ENCODE peak calls at places on chromosomes 5 and 9, in five cellular contexts. B is C1 segment of cervical spinal cord; X is A172; N is stimulated activated naive B cell treated with anti-CD40 and anti-IgM and Interleukin-4, amounts not matched to agents 10 μg/mL and 1 μg/mL and 100 μg/mL, for 72 hours; V is heart left ventricle. M is an unnamed sample.

GRCh38 chr5:163915481-163915961 is 410.1 kb downstream of the MAT2B start:
- DNase-seq in B (no peak), X (no peak), N (peak; percentile 18), V (no peak), M (no peak)

GRCh38 chr5:145981612-145982571 is 45.5 kb downstream of the SH3RF2 start:
- DNase-seq in B (no peak), X (no peak), N (no peak), V (no peak), M (no peak)

GRCh38 chr5:64513492-64513891 is 7.7 kb downstream of the RGS7BP start:
- DNase-seq in B (no peak), X (no peak), N (no peak), V (no peak), M (no peak)

GRCh38 chr5:74243634-74244033 is 396.9 kb downstream of the ENC1 start:
- DNase-seq in B (no peak), X (no peak), N (no peak), V (no peak), M (no peak)

GRCh38 chr5:95733100-95733499 is 2.0 kb downstream of the RHOBTB3 start:
- DNase-seq in B (no peak), X (no peak), N (no peak), V (no peak), M (no peak)

GRCh38 chr9:89563511-89564256 is 41.1 kb upstream of the GADD45G start:
- DNase-seq in B (no peak), X (no peak), N (no peak), V (no peak), M (no peak)

GRCh38 chr5:177163500-177163899 is 29.9 kb downstream of the NSD1 start:
- DNase-seq in B (no peak), X (no peak), N (no peak), V (no peak), M (no peak)

GRCh38 chr9:129761293-129761900 is 8.6 kb upstream of the PTGES start:
- DNase-seq in B (no peak), X (peak; percentile 21), N (no peak), V (peak; percentile 63), M (no peak)

GRCh38 chr5:37786855-37787254 is 53.0 kb downstream of the GDNF start:
- DNase-seq in B (no peak), X (peak; percentile 61), N (no peak), V (no peak), M (no peak)

GRCh38 chr5:14035859-14036440 is 91.5 kb upstream of the DNAH5 start:
- DNase-seq in B (no peak), X (peak; percentile 100), N (no peak), V (peak; percentile 31), M (no peak)

GRCh38 chr5:53330491-53330890 is 149.9 kb upstream of the FST start:
- DNase-seq in B (no peak), X (no peak), N (no peak), V (no peak), M (no peak)

GRCh38 chr5:134139377-134139851 is 24.9 kb downstream of the TCF7 start:
- DNase-seq in B (no peak), X (no peak), N (no peak), V (no peak), M (no peak)

GRCh38 chr5:54171645-54172384 is 138.6 kb downstream of the ARL15 start:
- DNase-seq in B (no peak), X (peak; percentile 32), N (no peak), V (no peak), M (no peak)

GRCh38 chr9:133876144-133876543 is 116.0 kb downstream of the VAV2 start:
- DNase-seq in B (no peak), X (peak; percentile 22), N (no peak), V (no peak), M (no peak)

GRCh38 chr9:5587024-5587423 is 41.9 kb upstream of the RIC1 start:
- DNase-seq in B (no peak), X (peak; percentile 35), N (peak; percentile 35), V (no peak), M (no peak)

GRCh38 chr5:53874409-53874808 is 314.0 kb downstream of the NDUFS4 start:
- DNase-seq in B (no peak), X (no peak), N (no peak), V (no peak), M (no peak)

GRCh38 chr9:129141066-129142041 is 30.1 kb downstream of the PTPA start:
- DNase-seq in B (no peak), X (peak; percentile 71), N (peak; percentile 35), V (peak; percentile 90), M (peak; percentile 54)

GRCh38 chr9:98096091-98096490 is 22.9 kb downstream of the TRIM14 start:
- DNase-seq in B (no peak), X (no peak), N (no peak), V (no peak), M (no peak)

GRCh38 chr5:177509361-177509951 is at the start of gene DOK3:
- DNase-seq in B (no peak), X (no peak), N (peak; percentile 46), V (no peak), M (no peak)

GRCh38 chr9:84781431-84781830 is 111.9 kb downstream of the NTRK2 start:
- DNase-seq in B (no peak), X (no peak), N (no peak), V (no peak), M (peak; percentile 38)

GRCh38 chr9:121975801-121976277 is 117.3 kb downstream of the TTLL11 start:
- DNase-seq in B (no peak), X (no peak), N (no peak), V (no peak), M (no peak)

GRCh38 chr9:110199643-110200042 is 8.3 kb downstream of the C9orf152 start:
- DNase-seq in B (no peak), X (no peak), N (no peak), V (no peak), M (no peak)

GRCh38 chr5:119596046-119596445 is 33.3 kb upstream of the FAM170A start:
- DNase-seq in B (no peak), X (no peak), N (no peak), V (no peak), M (no peak)

GRCh38 chr5:159184858-159185381 is 24.4 kb downstream of the RNF145 start:
- DNase-seq in B (no peak), X (peak; percentile 71), N (peak; percentile 21), V (no peak), M (no peak)

GRCh38 chr5:27494845-27495244 is 456.5 kb upstream of the CDH9 start:
- DNase-seq in B (no peak), X (peak; percentile 73), N (no peak), V (no peak), M (no peak)

GRCh38 chr9:123568691-123569342 is 212.8 kb downstream of the CRB2 start:
- DNase-seq in B (no peak), X (peak; percentile 30), N (no peak), V (no peak), M (no peak)

GRCh38 chr5:54217826-54218503 is 92.4 kb downstream of the ARL15 start:
- DNase-seq in B (no peak), X (peak; percentile 71), N (peak; percentile 6), V (peak; percentile 32), M (peak; percentile 79)

GRCh38 chr5:141870871-141871270 is 7.3 kb downstream of the PCDH1 start:
- DNase-seq in B (no peak), X (peak; percentile 44), N (no peak), V (no peak), M (no peak)

GRCh38 chr5:78320461-78320860 is 26.0 kb upstream of the AP3B1 start:
- DNase-seq in B (no peak), X (no peak), N (no peak), V (no peak), M (peak; percentile 9)

GRCh38 chr9:114777841-114778240 is 28.0 kb downstream of the TNFSF15 start:
- DNase-seq in B (no peak), X (no peak), N (no peak), V (no peak), M (no peak)

GRCh38 chr5:113118765-113119164 is 142.2 kb downstream of the DCP2 start:
- DNase-seq in B (no peak), X (no peak), N (no peak), V (no peak), M (no peak)

GRCh38 chr5:81303563-81303962 is 2.2 kb downstream of the ZCCHC9 start:
- DNase-seq in B (no peak), X (peak; percentile 34), N (no peak), V (no peak), M (no peak)

GRCh38 chr9:114214686-114215397 is 59.5 kb downstream of the COL27A1 start:
- DNase-seq in B (no peak), X (no peak), N (no peak), V (no peak), M (no peak)